ENCODE peak calls at places on chromosomes 13 and 19, in ten cellular contexts. One of them, this sample, is unnamed.

GRCh38 chr19:10748195-10748923 is 30.5 kb downstream of the DNM2 start:
- DNase-seq in fibroblast of the aortic adventitia: no peak
- DNase-seq in CD4-positive, CD25-positive, alpha-beta regulatory T cell: no peak
- DNase-seq in amygdala: no peak
- DNase-seq in IMR-90: no peak
- DNase-seq in choroid plexus epithelial cell: no peak
- DNase-seq in Karpas-422: no peak
- DNase-seq in HT1080: no peak
- DNase-seq in AML-193: no peak
- DNase-seq in T-helper 17 cell: no peak
- DNase-seq in this sample: no peak

GRCh38 chr13:19680751-19681150 is 47.3 kb downstream of the MPHOSPH8 start:
- DNase-seq in fibroblast of the aortic adventitia: no peak
- DNase-seq in T-helper 17 cell: no peak
- DNase-seq in IMR-90: peak; percentile 60
- DNase-seq in amygdala: no peak
- DNase-seq in choroid plexus epithelial cell: peak; percentile 47
- DNase-seq in HT1080: no peak
- DNase-seq in CD4-positive, CD25-positive, alpha-beta regulatory T cell: no peak
- DNase-seq in AML-193: no peak
- DNase-seq in Karpas-422: no peak
- DNase-seq in this sample: no peak

GRCh38 chr19:29549105-29550070 is 23.6 kb downstream of the VSTM2B start:
- DNase-seq in T-helper 17 cell: no peak
- DNase-seq in IMR-90: no peak
- DNase-seq in AML-193: no peak
- DNase-seq in HT1080: no peak
- DNase-seq in CD4-positive, CD25-positive, alpha-beta regulatory T cell: no peak
- DNase-seq in amygdala: no peak
- DNase-seq in fibroblast of the aortic adventitia: no peak
- DNase-seq in Karpas-422: no peak
- DNase-seq in choroid plexus epithelial cell: no peak
- DNase-seq in this sample: no peak

GRCh38 chr19:3979674-3980352 is 5.5 kb downstream of the EEF2 start:
- DNase-seq in amygdala: no peak
- DNase-seq in IMR-90: no peak
- DNase-seq in AML-193: no peak
- DNase-seq in HT1080: no peak
- DNase-seq in Karpas-422: no peak
- DNase-seq in choroid plexus epithelial cell: peak; percentile 2
- DNase-seq in fibroblast of the aortic adventitia: no peak
- DNase-seq in T-helper 17 cell: no peak
- DNase-seq in CD4-positive, CD25-positive, alpha-beta regulatory T cell: peak; percentile 12
- DNase-seq in this sample: no peak

GRCh38 chr19:48252625-48253024 is 3.1 kb downstream of the CARD8 start:
- DNase-seq in HT1080: no peak
- DNase-seq in fibroblast of the aortic adventitia: no peak
- DNase-seq in Karpas-422: no peak
- DNase-seq in T-helper 17 cell: no peak
- DNase-seq in IMR-90: no peak
- DNase-seq in choroid plexus epithelial cell: no peak
- DNase-seq in amygdala: no peak
- DNase-seq in CD4-positive, CD25-positive, alpha-beta regulatory T cell: no peak
- DNase-seq in AML-193: no peak
- DNase-seq in this sample: no peak

GRCh38 chr19:3493651-3494050 is 6.8 kb downstream of the DOHH start:
- DNase-seq in amygdala: no peak
- DNase-seq in fibroblast of the aortic adventitia: no peak
- DNase-seq in CD4-positive, CD25-positive, alpha-beta regulatory T cell: no peak
- DNase-seq in IMR-90: no peak
- DNase-seq in T-helper 17 cell: no peak
- DNase-seq in Karpas-422: no peak
- DNase-seq in choroid plexus epithelial cell: no peak
- DNase-seq in AML-193: no peak
- DNase-seq in HT1080: no peak
- DNase-seq in this sample: no peak

GRCh38 chr19:41457241-41457640 is 14.3 kb downstream of the ERICH4 start:
- DNase-seq in amygdala: no peak
- DNase-seq in fibroblast of the aortic adventitia: no peak
- DNase-seq in Karpas-422: no peak
- DNase-seq in CD4-positive, CD25-positive, alpha-beta regulatory T cell: peak; percentile 48
- DNase-seq in HT1080: no peak
- DNase-seq in AML-193: no peak
- DNase-seq in choroid plexus epithelial cell: no peak
- DNase-seq in T-helper 17 cell: no peak
- DNase-seq in IMR-90: no peak
- DNase-seq in this sample: no peak

GRCh38 chr13:21152251-21152899 is 24.0 kb downstream of the SKA3 start:
- DNase-seq in CD4-positive, CD25-positive, alpha-beta regulatory T cell: no peak
- DNase-seq in HT1080: no peak
- DNase-seq in choroid plexus epithelial cell: no peak
- DNase-seq in T-helper 17 cell: no peak
- DNase-seq in AML-193: no peak
- DNase-seq in IMR-90: no peak
- DNase-seq in amygdala: no peak
- DNase-seq in Karpas-422: no peak
- DNase-seq in fibroblast of the aortic adventitia: no peak
- DNase-seq in this sample: no peak

GRCh38 chr19:39679791-39680168 is 24.1 kb downstream of the LGALS16 start:
- DNase-seq in fibroblast of the aortic adventitia: no peak
- DNase-seq in amygdala: no peak
- DNase-seq in Karpas-422: no peak
- DNase-seq in HT1080: no peak
- DNase-seq in AML-193: no peak
- DNase-seq in IMR-90: no peak
- DNase-seq in choroid plexus epithelial cell: no peak
- DNase-seq in T-helper 17 cell: no peak
- DNase-seq in CD4-positive, CD25-positive, alpha-beta regulatory T cell: no peak
- DNase-seq in this sample: no peak

GRCh38 chr19:35341006-35341405 is 6.7 kb upstream of the FFAR1 start:
- DNase-seq in Karpas-422: no peak
- DNase-seq in IMR-90: no peak
- DNase-seq in choroid plexus epithelial cell: no peak
- DNase-seq in amygdala: no peak
- DNase-seq in T-helper 17 cell: no peak
- DNase-seq in AML-193: no peak
- DNase-seq in CD4-positive, CD25-positive, alpha-beta regulatory T cell: no peak
- DNase-seq in HT1080: no peak
- DNase-seq in fibroblast of the aortic adventitia: no peak
- DNase-seq in this sample: no peak

GRCh38 chr19:7869910-7870511 is 4.2 kb downstream of the PRR36 start:
- DNase-seq in CD4-positive, CD25-positive, alpha-beta regulatory T cell: no peak
- DNase-seq in fibroblast of the aortic adventitia: peak; percentile 44
- DNase-seq in amygdala: peak; percentile 30
- DNase-seq in HT1080: peak; percentile 74
- DNase-seq in choroid plexus epithelial cell: peak; percentile 28
- DNase-seq in AML-193: peak; percentile 30
- DNase-seq in IMR-90: peak; percentile 8
- DNase-seq in Karpas-422: peak; percentile 86
- DNase-seq in T-helper 17 cell: peak; percentile 43
- DNase-seq in this sample: no peak

GRCh38 chr13:75749407-75749806 is 113.3 kb downstream of the LMO7 start:
- DNase-seq in fibroblast of the aortic adventitia: peak; percentile 83
- DNase-seq in IMR-90: peak; percentile 47
- DNase-seq in Karpas-422: no peak
- DNase-seq in AML-193: no peak
- DNase-seq in CD4-positive, CD25-positive, alpha-beta regulatory T cell: no peak
- DNase-seq in T-helper 17 cell: no peak
- DNase-seq in HT1080: peak; percentile 35
- DNase-seq in amygdala: no peak
- DNase-seq in choroid plexus epithelial cell: no peak
- DNase-seq in this sample: no peak

GRCh38 chr13:97005631-97006262 is 11.5 kb upstream of the OXGR1 start:
- DNase-seq in AML-193: no peak
- DNase-seq in fibroblast of the aortic adventitia: peak; percentile 43
- DNase-seq in Karpas-422: no peak
- DNase-seq in CD4-positive, CD25-positive, alpha-beta regulatory T cell: no peak
- DNase-seq in IMR-90: peak; percentile 76
- DNase-seq in HT1080: peak; percentile 47
- DNase-seq in amygdala: no peak
- DNase-seq in T-helper 17 cell: no peak
- DNase-seq in choroid plexus epithelial cell: peak; percentile 74
- DNase-seq in this sample: no peak

GRCh38 chr13:98622926-98623325 is 46.0 kb upstream of the STK24 start:
- DNase-seq in T-helper 17 cell: no peak
- DNase-seq in HT1080: no peak
- DNase-seq in amygdala: no peak
- DNase-seq in choroid plexus epithelial cell: no peak
- DNase-seq in CD4-positive, CD25-positive, alpha-beta regulatory T cell: no peak
- DNase-seq in IMR-90: no peak
- DNase-seq in AML-193: no peak
- DNase-seq in Karpas-422: no peak
- DNase-seq in fibroblast of the aortic adventitia: no peak
- DNase-seq in this sample: no peak

GRCh38 chr19:42466521-42467436 is 24.0 kb upstream of the CXCL17 start:
- DNase-seq in AML-193: no peak
- DNase-seq in Karpas-422: peak; percentile 76
- DNase-seq in IMR-90: no peak
- DNase-seq in CD4-positive, CD25-positive, alpha-beta regulatory T cell: no peak
- DNase-seq in amygdala: no peak
- DNase-seq in choroid plexus epithelial cell: peak; percentile 31
- DNase-seq in T-helper 17 cell: no peak
- DNase-seq in fibroblast of the aortic adventitia: peak; percentile 39
- DNase-seq in HT1080: no peak
- DNase-seq in this sample: no peak

GRCh38 chr19:1608414-1609391 is 3.4 kb upstream of the UQCR11 start:
- DNase-seq in Karpas-422: peak; percentile 49
- DNase-seq in T-helper 17 cell: no peak
- DNase-seq in AML-193: no peak
- DNase-seq in choroid plexus epithelial cell: peak; percentile 20
- DNase-seq in IMR-90: no peak
- DNase-seq in amygdala: no peak
- DNase-seq in CD4-positive, CD25-positive, alpha-beta regulatory T cell: peak; percentile 33
- DNase-seq in HT1080: no peak
- DNase-seq in fibroblast of the aortic adventitia: no peak
- DNase-seq in this sample: no peak

GRCh38 chr19:1155352-1156304 is 18.4 kb downstream of the SBNO2 start:
- DNase-seq in HT1080: no peak
- DNase-seq in T-helper 17 cell: no peak
- DNase-seq in fibroblast of the aortic adventitia: peak; percentile 47
- DNase-seq in CD4-positive, CD25-positive, alpha-beta regulatory T cell: no peak
- DNase-seq in IMR-90: no peak
- DNase-seq in AML-193: no peak
- DNase-seq in choroid plexus epithelial cell: peak; percentile 32
- DNase-seq in Karpas-422: no peak
- DNase-seq in amygdala: no peak
- DNase-seq in this sample: no peak

GRCh38 chr13:27578121-27579030 is 42.0 kb downstream of the LNX2 start:
- DNase-seq in IMR-90: peak; percentile 61
- DNase-seq in choroid plexus epithelial cell: peak; percentile 58
- DNase-seq in amygdala: no peak
- DNase-seq in HT1080: peak; percentile 28
- DNase-seq in T-helper 17 cell: no peak
- DNase-seq in fibroblast of the aortic adventitia: no peak
- DNase-seq in AML-193: no peak
- DNase-seq in CD4-positive, CD25-positive, alpha-beta regulatory T cell: no peak
- DNase-seq in Karpas-422: no peak
- DNase-seq in this sample: no peak

GRCh38 chr13:73715910-73716257 is 418.3 kb downstream of the KLF12 start:
- DNase-seq in amygdala: no peak
- DNase-seq in HT1080: peak; percentile 18
- DNase-seq in Karpas-422: no peak
- DNase-seq in T-helper 17 cell: no peak
- DNase-seq in AML-193: no peak
- DNase-seq in fibroblast of the aortic adventitia: no peak
- DNase-seq in CD4-positive, CD25-positive, alpha-beta regulatory T cell: no peak
- DNase-seq in IMR-90: no peak
- DNase-seq in choroid plexus epithelial cell: peak; percentile 12
- DNase-seq in this sample: no peak

GRCh38 chr19:21569497-21569870 is 64.1 kb downstream of the ZNF429 start:
- DNase-seq in choroid plexus epithelial cell: no peak
- DNase-seq in Karpas-422: no peak
- DNase-seq in CD4-positive, CD25-positive, alpha-beta regulatory T cell: no peak
- DNase-seq in IMR-90: no peak
- DNase-seq in AML-193: peak; percentile 62
- DNase-seq in amygdala: peak; percentile 59
- DNase-seq in T-helper 17 cell: no peak
- DNase-seq in HT1080: no peak
- DNase-seq in fibroblast of the aortic adventitia: no peak
- DNase-seq in this sample: no peak

GRCh38 chr13:73201601-73202000 is 142.8 kb downstream of the KLF5 start:
- DNase-seq in AML-193: no peak
- DNase-seq in CD4-positive, CD25-positive, alpha-beta regulatory T cell: no peak
- DNase-seq in HT1080: no peak
- DNase-seq in amygdala: no peak
- DNase-seq in IMR-90: no peak
- DNase-seq in T-helper 17 cell: no peak
- DNase-seq in choroid plexus epithelial cell: no peak
- DNase-seq in Karpas-422: no peak
- DNase-seq in fibroblast of the aortic adventitia: no peak
- DNase-seq in this sample: no peak

GRCh38 chr19:31408460-31409124 is 59.4 kb upstream of the TSHZ3 start:
- DNase-seq in AML-193: peak; percentile 16
- DNase-seq in HT1080: peak; percentile 93
- DNase-seq in IMR-90: peak; percentile 87
- DNase-seq in fibroblast of the aortic adventitia: peak; percentile 98
- DNase-seq in Karpas-422: no peak
- DNase-seq in T-helper 17 cell: no peak
- DNase-seq in choroid plexus epithelial cell: peak; percentile 92
- DNase-seq in amygdala: no peak
- DNase-seq in CD4-positive, CD25-positive, alpha-beta regulatory T cell: no peak
- DNase-seq in this sample: no peak

GRCh38 chr13:30846844-30847243 is 59.2 kb upstream of the MEDAG start:
- DNase-seq in amygdala: no peak
- DNase-seq in CD4-positive, CD25-positive, alpha-beta regulatory T cell: no peak
- DNase-seq in IMR-90: no peak
- DNase-seq in fibroblast of the aortic adventitia: no peak
- DNase-seq in AML-193: no peak
- DNase-seq in HT1080: no peak
- DNase-seq in choroid plexus epithelial cell: peak; percentile 98
- DNase-seq in Karpas-422: no peak
- DNase-seq in T-helper 17 cell: no peak
- DNase-seq in this sample: no peak

GRCh38 chr13:47869780-47870179 is 131.3 kb downstream of the SUCLA2 start:
- DNase-seq in choroid plexus epithelial cell: no peak
- DNase-seq in amygdala: no peak
- DNase-seq in Karpas-422: no peak
- DNase-seq in AML-193: no peak
- DNase-seq in T-helper 17 cell: no peak
- DNase-seq in IMR-90: no peak
- DNase-seq in HT1080: peak; percentile 47
- DNase-seq in fibroblast of the aortic adventitia: no peak
- DNase-seq in CD4-positive, CD25-positive, alpha-beta regulatory T cell: no peak
- DNase-seq in this sample: no peak

GRCh38 chr19:49890349-49891311 is 6.1 kb downstream of the IL4I1 start:
- DNase-seq in fibroblast of the aortic adventitia: no peak
- DNase-seq in choroid plexus epithelial cell: no peak
- DNase-seq in Karpas-422: peak; percentile 92
- DNase-seq in IMR-90: no peak
- DNase-seq in amygdala: no peak
- DNase-seq in AML-193: no peak
- DNase-seq in CD4-positive, CD25-positive, alpha-beta regulatory T cell: no peak
- DNase-seq in T-helper 17 cell: peak; percentile 76
- DNase-seq in HT1080: no peak
- DNase-seq in this sample: no peak

GRCh38 chr13:112452380-112453206 is 76.4 kb downstream of the SPACA7 start:
- DNase-seq in HT1080: no peak
- DNase-seq in choroid plexus epithelial cell: no peak
- DNase-seq in fibroblast of the aortic adventitia: no peak
- DNase-seq in Karpas-422: no peak
- DNase-seq in CD4-positive, CD25-positive, alpha-beta regulatory T cell: no peak
- DNase-seq in T-helper 17 cell: no peak
- DNase-seq in amygdala: no peak
- DNase-seq in AML-193: no peak
- DNase-seq in IMR-90: no peak
- DNase-seq in this sample: no peak

GRCh38 chr13:39397866-39398265 is 205.1 kb downstream of the LHFPL6 start:
- DNase-seq in fibroblast of the aortic adventitia: peak; percentile 41
- DNase-seq in amygdala: no peak
- DNase-seq in IMR-90: no peak
- DNase-seq in CD4-positive, CD25-positive, alpha-beta regulatory T cell: no peak
- DNase-seq in AML-193: no peak
- DNase-seq in T-helper 17 cell: no peak
- DNase-seq in choroid plexus epithelial cell: no peak
- DNase-seq in Karpas-422: no peak
- DNase-seq in HT1080: no peak
- DNase-seq in this sample: no peak